ENCODE peak calls at places on chromosomes 5 and 9, in eight cellular contexts. X, L, E, V, G, T, S and M are unnamed samples.

GRCh38 chr5:81971086-81971693 is 633 bp upstream of the ATG10 start:
- DNase-seq in X (peak), L (peak), E (no peak), V (peak), G (peak), T (no peak), S (no peak), M (no peak)

GRCh38 chr9:113298924-113299770 is 4.0 kb downstream of the RNF183 start:
- DNase-seq in X (no peak), L (no peak), E (no peak), V (no peak), G (no peak), T (no peak), S (no peak), M (no peak)

GRCh38 chr9:114174876-114175771 is 19.8 kb downstream of the COL27A1 start:
- DNase-seq in X (no peak), L (no peak), E (no peak), V (peak), G (no peak), T (no peak), S (no peak), M (peak)

GRCh38 chr9:124242331-124243194 is 15.2 kb upstream of the NEK6 start:
- DNase-seq in X (no peak), L (no peak), E (no peak), V (no peak), G (peak), T (no peak), S (no peak), M (no peak)

GRCh38 chr9:116345393-116345792 is 191.8 kb downstream of the PAPPA start:
- DNase-seq in X (no peak), L (no peak), E (no peak), V (no peak), G (no peak), T (no peak), S (no peak), M (no peak)

GRCh38 chr5:11531805-11532204 is 372.4 kb downstream of the CTNND2 start:
- DNase-seq in X (no peak), L (no peak), E (no peak), V (no peak), G (no peak), T (no peak), S (no peak), M (no peak)

GRCh38 chr9:112041536-112042243 is 133.4 kb downstream of the SUSD1 start:
- DNase-seq in X (no peak), L (no peak), E (no peak), V (peak), G (no peak), T (no peak), S (no peak), M (peak)

GRCh38 chr5:135386096-135386495 is 12.9 kb downstream of the MACROH2A1 start:
- DNase-seq in X (no peak), L (no peak), E (no peak), V (peak), G (no peak), T (no peak), S (no peak), M (no peak)

GRCh38 chr5:58871648-58872242 is 288.9 kb downstream of the RAB3C start:
- DNase-seq in X (peak), L (peak), E (no peak), V (peak), G (peak), T (no peak), S (no peak), M (peak)

GRCh38 chr5:167229751-167230150 is 1061.7 kb upstream of the WWC1 start:
- DNase-seq in X (no peak), L (no peak), E (no peak), V (no peak), G (no peak), T (no peak), S (no peak), M (no peak)

GRCh38 chr5:148486456-148486855 is 102.7 kb downstream of the FBXO38 start:
- DNase-seq in X (no peak), L (no peak), E (no peak), V (no peak), G (no peak), T (no peak), S (no peak), M (no peak)

GRCh38 chr5:119340597-119341218 is 15.1 kb upstream of the TNFAIP8 start:
- DNase-seq in X (peak), L (peak), E (no peak), V (no peak), G (no peak), T (no peak), S (no peak), M (no peak)

GRCh38 chr9:72271617-72272478 is 93.2 kb downstream of the ZFAND5 start:
- DNase-seq in X (peak), L (peak), E (no peak), V (peak), G (peak), T (no peak), S (peak), M (peak)

GRCh38 chr5:80711938-80712337 is 57.2 kb upstream of the DHFR start:
- DNase-seq in X (no peak), L (peak), E (no peak), V (no peak), G (peak), T (no peak), S (no peak), M (no peak)

GRCh38 chr5:32562841-32563240 is 22.5 kb upstream of the SUB1 start:
- DNase-seq in X (no peak), L (no peak), E (no peak), V (no peak), G (no peak), T (no peak), S (no peak), M (no peak)

GRCh38 chr9:16653491-16654407 is 216.7 kb downstream of the BNC2 start:
- DNase-seq in X (no peak), L (no peak), E (no peak), V (no peak), G (no peak), T (no peak), S (no peak), M (no peak)

GRCh38 chr5:148163345-148163744 is 5.0 kb upstream of the SPINK14 start:
- DNase-seq in X (no peak), L (no peak), E (no peak), V (no peak), G (no peak), T (no peak), S (no peak), M (no peak)

GRCh38 chr9:110615526-110615925 is 36.0 kb upstream of the SVEP1 start:
- DNase-seq in X (no peak), L (no peak), E (no peak), V (no peak), G (no peak), T (no peak), S (no peak), M (peak)

GRCh38 chr9:81902191-81902590 is 26.0 kb upstream of the SPATA31D4 start:
- DNase-seq in X (no peak), L (no peak), E (no peak), V (no peak), G (no peak), T (no peak), S (no peak), M (no peak)

GRCh38 chr9:81680006-81680405 is 9.3 kb downstream of the TLE1 start:
- DNase-seq in X (no peak), L (no peak), E (no peak), V (no peak), G (no peak), T (no peak), S (no peak), M (no peak)

GRCh38 chr9:2466703-2467102 is 154.9 kb upstream of the VLDLR start:
- DNase-seq in X (no peak), L (no peak), E (no peak), V (no peak), G (no peak), T (no peak), S (no peak), M (no peak)

GRCh38 chr9:100589582-100589981 is 11.7 kb downstream of the CAVIN4 start:
- DNase-seq in X (no peak), L (no peak), E (no peak), V (no peak), G (no peak), T (no peak), S (no peak), M (no peak)

GRCh38 chr9:88658311-88658822 is 123.4 kb downstream of the NXNL2 start:
- DNase-seq in X (no peak), L (no peak), E (no peak), V (peak), G (no peak), T (no peak), S (no peak), M (peak)